ENCODE peak calls at places on chromosomes 7 and 10, in eight cellular contexts. B is foreskin keratinocyte; O is iris pigment epithelial cell; W is GM23338; K is NCI-H1092; R is breast epithelium; T is H9; G is NK-92 treated with Interleukin-12 subunit alpha and Interleukin-12 subunit beta, amount 100 ng/mL, for 24 hours. S is an unnamed sample.
A peak's percentile ranks its signal among the peaks of the same experiment; 100 is the strongest.

GRCh38 chr10:93106631-93107072 is 33.0 kb downstream of the CYP26A1 start:
- DNase-seq in W (no peak), R (no peak), K (no peak), O (peak; percentile 79), G (no peak), B (no peak), T (no peak), S (no peak)

GRCh38 chr7:3922175-3922635 is 621.2 kb downstream of the SDK1 start:
- DNase-seq in K (no peak), B (peak; percentile 94), W (peak; percentile 83), R (no peak), G (no peak), T (peak; percentile 84), O (peak; percentile 98), S (peak; percentile 56)

GRCh38 chr10:58919927-58920654 is 256.4 kb upstream of the PHYHIPL start:
- DNase-seq in G (no peak), R (no peak), O (peak; percentile 74), K (no peak), B (peak; percentile 93), W (peak; percentile 25), T (no peak), S (no peak)

GRCh38 chr7:6306471-6306870 is 34.0 kb upstream of the CYTH3 start:
- DNase-seq in T (no peak), G (no peak), O (peak; percentile 69), B (peak; percentile 92), R (no peak), K (no peak), W (no peak), S (no peak)

GRCh38 chr7:38321515-38321944 is 48.1 kb upstream of the TARP start:
- DNase-seq in O (peak; percentile 66), G (no peak), R (no peak), K (no peak), B (peak; percentile 2), T (no peak), W (no peak), S (no peak)

GRCh38 chr7:145543245-145543644 is 573.4 kb upstream of the CNTNAP2 start:
- DNase-seq in T (no peak), B (no peak), G (no peak), K (no peak), R (no peak), O (no peak), W (no peak), S (no peak)

GRCh38 chr10:74081192-74081803 is 69.3 kb downstream of the AP3M1 start:
- DNase-seq in W (peak; percentile 75), K (no peak), O (peak; percentile 62), B (peak; percentile 26), G (peak; percentile 23), T (peak; percentile 50), R (no peak), S (peak; percentile 68)

GRCh38 chr7:27771111-27771510 is 31.1 kb downstream of the TAX1BP1 start:
- DNase-seq in T (no peak), B (peak; percentile 94), O (peak; percentile 35), K (no peak), G (no peak), W (no peak), R (no peak), S (no peak)

GRCh38 chr7:841943-842342 is 9.7 kb downstream of the SUN1 start:
- DNase-seq in B (no peak), O (no peak), G (no peak), K (no peak), T (no peak), W (no peak), R (no peak), S (no peak)

GRCh38 chr7:103690576-103690975 is 244.6 kb upstream of the SLC26A5 start:
- DNase-seq in B (peak; percentile 10), T (no peak), O (no peak), G (no peak), R (no peak), W (no peak), K (no peak), S (no peak)

GRCh38 chr7:9507281-9507680 is 1073.9 kb downstream of the NXPH1 start:
- DNase-seq in O (peak; percentile 2), W (peak; percentile 25), R (no peak), B (no peak), G (no peak), K (no peak), T (no peak), S (no peak)

GRCh38 chr7:66013938-66014337 is 31.9 kb upstream of the GUSB start:
- DNase-seq in G (no peak), T (peak; percentile 55), O (peak; percentile 76), B (peak; percentile 18), W (peak; percentile 75), K (no peak), R (no peak), S (peak; percentile 33)

GRCh38 chr7:45638916-45639315 is 64.7 kb downstream of the ADCY1 start:
- DNase-seq in T (peak; percentile 2), B (no peak), W (no peak), R (no peak), O (no peak), K (no peak), G (no peak), S (no peak)